ENCODE peak calls at places on chromosomes 1 and 21, in four cellular contexts. O is lower lobe of right lung, I is aorta, T is SJSA1. V is an unnamed sample.

GRCh38 chr1:230728710-230729392 is 14.9 kb upstream of the AGT start:
- DNase-seq in O (no peak), I (no peak), T (no peak), V (peak; percentile 26)

GRCh38 chr1:11952455-11953109 is 18.1 kb downstream of the PLOD1 start:
- DNase-seq in O (no peak), I (no peak), T (no peak), V (no peak)

GRCh38 chr1:198179556-198179981 is 22.8 kb downstream of the NEK7 start:
- DNase-seq in O (no peak), I (no peak), T (peak; percentile 51), V (no peak)

GRCh38 chr1:244276646-244277045 is 175.1 kb downstream of the ADSS2 start:
- DNase-seq in O (no peak), I (no peak), T (no peak), V (no peak)

GRCh38 chr1:68046885-68047658 is 3.4 kb downstream of the DIRAS3 start:
- DNase-seq in O (no peak), I (peak; percentile 56), T (no peak), V (no peak)

GRCh38 chr1:160125761-160126160 is 10.2 kb downstream of the ATP1A2 start:
- DNase-seq in O (no peak), I (no peak), T (peak; percentile 31), V (no peak)

GRCh38 chr1:27634166-27634981 is 611 bp downstream of the FGR start:
- DNase-seq in O (peak; percentile 74), I (peak; percentile 83), T (no peak), V (peak; percentile 93)

GRCh38 chr1:168179411-168180147 is 817 bp downstream of the TIPRL start:
- DNase-seq in O (no peak), I (no peak), T (no peak), V (no peak)

GRCh38 chr1:186925881-186926676 is 97.3 kb downstream of the PLA2G4A start:
- DNase-seq in O (no peak), I (no peak), T (no peak), V (no peak)

GRCh38 chr1:50774759-50775351 is 185.2 kb downstream of the FAF1 start:
- DNase-seq in O (no peak), I (no peak), T (peak; percentile 39), V (no peak)

GRCh38 chr1:32972814-32973428 is 8.3 kb upstream of the RNF19B start:
- DNase-seq in O (peak; percentile 79), I (peak; percentile 87), T (peak; percentile 32), V (peak; percentile 81)

GRCh38 chr1:93304716-93305138 is 41.0 kb upstream of the DR1 start:
- DNase-seq in O (no peak), I (no peak), T (peak; percentile 67), V (no peak)

GRCh38 chr1:46797696-46798470 is 963 bp upstream of the CYP4B1 start:
- DNase-seq in O (no peak), I (no peak), T (no peak), V (no peak)

GRCh38 chr1:153608742-153609584 is 4.0 kb downstream of the S100A16 start:
- DNase-seq in O (peak; percentile 89), I (peak; percentile 90), T (peak; percentile 90), V (peak; percentile 80)

GRCh38 chr1:46687910-46688509 is 16.4 kb downstream of the TEX38 start:
- DNase-seq in O (no peak), I (no peak), T (no peak), V (no peak)

GRCh38 chr1:17348593-17349234 is 23.3 kb upstream of the PADI6 start:
- DNase-seq in O (peak; percentile 9), I (peak; percentile 40), T (no peak), V (no peak)

GRCh38 chr1:209549384-209550001 is 34.0 kb upstream of the CAMK1G start:
- DNase-seq in O (no peak), I (no peak), T (no peak), V (no peak)

GRCh38 chr1:193629875-193630274 is 443.5 kb upstream of the B3GALT2 start:
- DNase-seq in O (no peak), I (no peak), T (no peak), V (no peak)

GRCh38 chr1:235051521-235051920 is 77.1 kb downstream of the TOMM20 start:
- DNase-seq in O (peak; percentile 24), I (peak; percentile 78), T (no peak), V (no peak)

GRCh38 chr1:235047331-235047871 is 81.2 kb downstream of the TOMM20 start:
- DNase-seq in O (peak; percentile 20), I (no peak), T (no peak), V (no peak)

GRCh38 chr1:235050911-235051360 is 77.7 kb downstream of the TOMM20 start:
- DNase-seq in O (peak; percentile 42), I (peak; percentile 86), T (no peak), V (no peak)

GRCh38 chr1:235052067-235053008 is 76.3 kb downstream of the TOMM20 start:
- DNase-seq in O (peak; percentile 43), I (no peak), T (peak; percentile 46), V (no peak)

DNA sequence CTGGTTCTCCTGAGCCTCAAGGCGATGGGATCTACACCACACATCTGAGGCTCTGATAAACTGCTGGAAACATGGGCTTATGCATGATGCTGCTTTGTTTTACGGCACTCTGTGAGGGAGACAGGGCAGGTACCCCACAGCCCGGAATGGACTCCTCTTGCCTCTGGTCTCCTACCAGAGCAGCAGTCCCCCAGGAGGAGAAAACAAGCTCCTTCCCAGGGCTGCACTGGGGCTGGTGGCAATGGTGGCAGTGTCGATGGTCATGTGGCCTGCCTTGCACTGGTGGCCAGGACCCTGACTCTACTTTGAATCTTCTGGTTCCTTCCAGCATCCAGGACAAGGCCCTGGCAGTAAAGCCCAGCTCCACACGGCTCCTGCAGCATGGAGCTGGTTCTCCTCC is 79.4 kb downstream of the TOMM20 start:
- DNase-seq in O (peak; percentile 18), I (no peak), T (no peak), V (no peak)
- H3K4me1 ChIP-seq in O (peaks cover 16% of the 10 kb centered on the region), I (no peaks in the 10 kb centered on the region), T (peaks cover 57% of the 10 kb centered on the region), V (peaks cover 24% of the 10 kb centered on the region)

GRCh38 chr21:29075706-29076447 is 2.4 kb upstream of the CCT8 start:
- DNase-seq in O (no peak), I (no peak), T (peak; percentile 34), V (no peak)

GRCh38 chr21:29074783-29075182 is 1.3 kb upstream of the CCT8 start:
- DNase-seq in O (no peak), I (no peak), T (no peak), V (no peak)

GRCh38 chr21:29072873-29073221 is 601 bp downstream of the CCT8 start:
- DNase-seq in O (no peak), I (no peak), T (no peak), V (no peak)

GRCh38 chr21:29073222-29074006 is at the start of gene CCT8:
- DNase-seq in O (peak; percentile 99), I (peak; percentile 100), T (peak; percentile 97), V (peak; percentile 98)

DNA sequence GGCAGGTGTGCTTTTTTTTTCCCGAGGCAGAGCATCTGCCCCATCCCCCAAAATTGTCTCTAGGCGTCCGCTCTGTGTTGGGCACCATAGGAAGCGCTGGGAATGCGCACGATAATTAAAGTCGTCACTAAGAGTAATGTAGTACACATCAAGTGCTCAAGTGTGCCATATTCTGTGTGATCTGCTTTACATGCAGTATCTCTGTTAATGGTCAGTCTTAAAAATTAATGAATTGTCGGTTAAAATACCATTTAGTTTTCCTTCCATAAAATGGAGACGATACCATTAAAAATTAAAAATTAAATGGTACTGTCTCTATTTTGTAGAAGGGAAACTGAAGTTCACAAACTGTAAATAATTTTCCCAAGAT is 544 bp upstream of the CCT8 start:
- DNase-seq in O (no peak), I (no peak), T (no peak), V (no peak)
- H3K4me1 ChIP-seq in O (peaks cover 29% of the 10 kb centered on the region), I (no peaks in the 10 kb centered on the region), T (peaks cover 36% of the 10 kb centered on the region), V (peaks cover 25% of the 10 kb centered on the region)

GRCh38 chr1:181102841-181103240 is 14.3 kb downstream of the IER5 start:
- DNase-seq in O (no peak), I (no peak), T (no peak), V (no peak)
- H3K4me1 ChIP-seq in O (peaks cover 67% of the 10 kb centered on the region), I (no peaks in the 10 kb centered on the region), T (peaks cover 71% of the 10 kb centered on the region), V (peaks cover 76% of the 10 kb centered on the region)

GRCh38 chr1:202951437-202951836 is 6.7 kb downstream of the ADIPOR1 start:
- DNase-seq in O (no peak), I (no peak), T (no peak), V (no peak)

GRCh38 chr1:202952818-202953217 is 5.3 kb downstream of the ADIPOR1 start:
- DNase-seq in O (peak; percentile 58), I (no peak), T (peak; percentile 25), V (peak; percentile 84)

GRCh38 chr1:202954057-202954745 is 3.9 kb downstream of the ADIPOR1 start:
- DNase-seq in O (no peak), I (no peak), T (no peak), V (no peak)

GRCh38 chr1:202957733-202958543 is at the start of gene ADIPOR1:
- DNase-seq in O (peak; percentile 96), I (peak; percentile 96), T (peak; percentile 72), V (peak; percentile 98)

DNA sequence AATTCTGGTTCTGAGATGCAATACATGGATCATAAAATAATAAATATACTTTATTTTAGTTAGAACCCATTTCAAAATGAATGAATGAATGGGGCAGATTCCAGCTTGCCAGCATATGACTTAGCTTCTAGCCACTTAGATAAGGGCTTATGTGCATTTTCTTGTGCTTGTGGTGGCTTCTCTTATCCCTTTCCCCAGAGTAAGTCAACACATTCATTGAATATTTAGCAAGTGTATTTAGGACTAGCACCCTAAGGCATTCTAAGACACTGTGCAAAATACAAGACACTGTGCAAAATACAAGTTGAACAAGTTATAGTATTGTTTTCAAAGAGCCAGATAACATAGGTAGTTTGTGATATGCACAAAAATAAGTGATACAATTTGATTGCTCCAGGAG is 4.7 kb downstream of the ADIPOR1 start:
- DNase-seq in O (no peak), I (no peak), T (no peak), V (no peak)
- H3K4me1 ChIP-seq in O (peaks cover 61% of the 10 kb centered on the region), I (peaks cover 4% of the 10 kb centered on the region), T (peaks cover 20% of the 10 kb centered on the region), V (peaks cover 24% of the 10 kb centered on the region)

GRCh38 chr1:113934511-113935055 is 5.5 kb downstream of the HIPK1 start:
- DNase-seq in O (no peak), I (no peak), T (no peak), V (no peak)
- H3K4me1 ChIP-seq in O (peaks cover 69% of the 10 kb centered on the region), I (no peaks in the 10 kb centered on the region), T (peaks cover 52% of the 10 kb centered on the region), V (peaks cover 17% of the 10 kb centered on the region)

GRCh38 chr1:208179303-208179702 is 64.9 kb downstream of the PLXNA2 start:
- DNase-seq in O (peak; percentile 57), I (no peak), T (no peak), V (peak; percentile 70)
- H3K4me1 ChIP-seq in O (peaks cover 61% of the 10 kb centered on the region), I (peaks cover 12% of the 10 kb centered on the region), T (peaks cover 30% of the 10 kb centered on the region), V (peaks cover 36% of the 10 kb centered on the region)

GRCh38 chr1:206514821-206515387 is 7.6 kb downstream of the RASSF5 start:
- DNase-seq in O (no peak), I (no peak), T (no peak), V (no peak)
- H3K4me1 ChIP-seq in O (peaks cover 56% of the 10 kb centered on the region), I (no peaks in the 10 kb centered on the region), T (peaks cover 27% of the 10 kb centered on the region), V (peaks cover 57% of the 10 kb centered on the region)

DNA sequence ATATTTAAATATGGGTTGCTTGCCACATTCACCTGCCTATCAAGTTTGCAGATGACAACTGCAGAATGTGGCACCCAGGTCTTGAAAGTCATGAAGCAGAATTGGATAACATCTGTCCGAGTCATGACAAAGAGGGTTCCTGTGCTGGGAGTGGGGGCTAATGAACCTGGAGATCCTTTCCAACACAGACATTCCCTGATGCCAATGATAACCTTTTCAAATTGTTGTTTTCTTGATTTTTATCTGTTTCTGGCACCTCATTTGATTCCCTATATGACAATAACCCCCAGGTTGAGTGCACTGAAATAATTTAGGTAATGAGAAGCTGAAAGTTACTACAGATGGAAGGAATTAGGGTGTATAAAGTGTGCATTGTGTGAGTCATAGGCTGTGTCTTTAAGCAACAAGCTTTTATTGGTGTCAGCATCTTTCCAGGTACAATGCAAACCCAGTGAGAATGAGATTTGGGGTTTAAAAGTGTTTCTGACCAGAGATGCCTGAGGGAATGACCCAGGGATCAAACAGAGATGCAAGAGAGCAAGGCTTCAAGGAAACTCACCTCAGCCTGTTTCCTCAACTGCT is 32.0 kb upstream of the IL10 start:
- DNase-seq in O (no peak), I (no peak), T (no peak), V (no peak)
- H3K4me1 ChIP-seq in O (no peaks in the 10 kb centered on the region), I (no peaks in the 10 kb centered on the region), T (no peaks in the 10 kb centered on the region), V (no peaks in the 10 kb centered on the region)